ENCODE peak calls at places on chromosome 14, in four cellular contexts. X is GM13976; Q is activated naive CD8-positive, alpha-beta T cell treated with anti-CD3 and anti-CD28 coated beads, Interleukin-2, amount 50 U/mL, for 24 hours; W is neural crest cell. P is an unnamed sample.

GRCh38 chr14:100278702-100279101 is 27.5 kb downstream of the SLC25A29 start:
- DNase-seq in X (peak), Q (no peak), W (no peak), P (peak)

GRCh38 chr14:99146991-99147740 is 124.8 kb downstream of the BCL11B start:
- DNase-seq in X (no peak), Q (no peak), W (no peak), P (no peak)

GRCh38 chr14:104930526-104931322 is 6.0 kb downstream of the PLD4 start:
- DNase-seq in X (no peak), Q (no peak), W (no peak), P (no peak)

GRCh38 chr14:61620130-61620946 is 75.0 kb upstream of the HIF1A start:
- DNase-seq in X (no peak), Q (peak), W (no peak), P (peak)

GRCh38 chr14:92638904-92639303 is 109.5 kb downstream of the LGMN start:
- DNase-seq in X (peak), Q (no peak), W (no peak), P (no peak)

GRCh38 chr14:23376477-23377200 is at the start of gene CMTM5:
- DNase-seq in X (no peak), Q (no peak), W (peak), P (no peak)

GRCh38 chr14:83706555-83706954 is 1823.4 kb upstream of the FLRT2 start:
- DNase-seq in X (no peak), Q (no peak), W (no peak), P (no peak)

GRCh38 chr14:60757617-60758016 is 23.1 kb downstream of the MNAT1 start:
- DNase-seq in X (no peak), Q (no peak), W (no peak), P (peak)

GRCh38 chr14:70086685-70087379 is 101.9 kb downstream of the SLC8A3 start:
- DNase-seq in X (peak), Q (peak), W (peak), P (no peak)

GRCh38 chr14:63770187-63770807 is 42.4 kb upstream of the SGPP1 start:
- DNase-seq in X (peak), Q (peak), W (peak), P (no peak)

GRCh38 chr14:23089498-23090253 is 5.3 kb downstream of the ACIN1 start:
- DNase-seq in X (no peak), Q (no peak), W (no peak), P (no peak)

P was measured in GM04503.